ENCODE peak calls at places on chromosomes 4 and X, in seven cellular contexts. W, J, H, F, Q, L and T are unnamed samples.

GRCh38 chrX:69093960-69094935 is 71.0 kb downstream of the PJA1 start:
- DNase-seq in W (peak), J (peak), H (peak), F (no peak), Q (peak), L (peak), T (peak)

GRCh38 chr4:109729563-109730293 is at the start of gene PLA2G12A:
- DNase-seq in W (peak), J (peak), H (peak), F (peak), Q (peak), L (peak), T (peak)

GRCh38 chr4:81472249-81473085 is 760 bp upstream of the RASGEF1B start:
- DNase-seq in W (peak), J (no peak), H (peak), F (no peak), Q (peak), L (peak), T (peak)

GRCh38 chr4:15562114-15562513 is 92.4 kb downstream of the CC2D2A start:
- DNase-seq in W (no peak), J (peak), H (no peak), F (no peak), Q (no peak), L (no peak), T (no peak)

GRCh38 chrX:39125834-39126233 is 324.6 kb downstream of the MID1IP1 start:
- DNase-seq in W (no peak), J (no peak), H (no peak), F (no peak), Q (no peak), L (no peak), T (no peak)

GRCh38 chr4:108794136-108794535 is 31.3 kb upstream of the ETNPPL start:
- DNase-seq in W (no peak), J (peak), H (no peak), F (no peak), Q (peak), L (peak), T (no peak)

GRCh38 chr4:649751-650310 is 24.2 kb downstream of the ATP5ME start:
- DNase-seq in W (no peak), J (no peak), H (no peak), F (no peak), Q (no peak), L (no peak), T (no peak)

GRCh38 chr4:74217365-74217764 is 59.4 kb downstream of the MTHFD2L start:
- DNase-seq in W (no peak), J (peak), H (no peak), F (no peak), Q (no peak), L (peak), T (no peak)

GRCh38 chrX:12965390-12965940 is 9.4 kb upstream of the TMSB4X start:
- DNase-seq in W (no peak), J (no peak), H (no peak), F (no peak), Q (no peak), L (no peak), T (no peak)

GRCh38 chr4:136495076-136495475 is 1037.2 kb downstream of the PCDH18 start:
- DNase-seq in W (no peak), J (no peak), H (no peak), F (no peak), Q (no peak), L (no peak), T (no peak)

GRCh38 chr4:151004222-151004621 is 10.9 kb downstream of the LRBA start:
- DNase-seq in W (no peak), J (peak), H (no peak), F (no peak), Q (no peak), L (peak), T (no peak)

GRCh38 chrX:40391662-40392061 is 189.1 kb upstream of the ATP6AP2 start:
- DNase-seq in W (no peak), J (no peak), H (no peak), F (no peak), Q (no peak), L (no peak), T (no peak)

GRCh38 chrX:40383969-40384368 is 196.8 kb upstream of the ATP6AP2 start:
- DNase-seq in W (no peak), J (no peak), H (no peak), F (no peak), Q (no peak), L (no peak), T (no peak)

GRCh38 chrX:40392599-40392998 is 188.2 kb upstream of the ATP6AP2 start:
- DNase-seq in W (peak), J (no peak), H (no peak), F (no peak), Q (no peak), L (no peak), T (no peak)

GRCh38 chrX:40389555-40389954 is 191.2 kb upstream of the ATP6AP2 start:
- DNase-seq in W (no peak), J (no peak), H (no peak), F (no peak), Q (no peak), L (no peak), T (no peak)

DNA sequence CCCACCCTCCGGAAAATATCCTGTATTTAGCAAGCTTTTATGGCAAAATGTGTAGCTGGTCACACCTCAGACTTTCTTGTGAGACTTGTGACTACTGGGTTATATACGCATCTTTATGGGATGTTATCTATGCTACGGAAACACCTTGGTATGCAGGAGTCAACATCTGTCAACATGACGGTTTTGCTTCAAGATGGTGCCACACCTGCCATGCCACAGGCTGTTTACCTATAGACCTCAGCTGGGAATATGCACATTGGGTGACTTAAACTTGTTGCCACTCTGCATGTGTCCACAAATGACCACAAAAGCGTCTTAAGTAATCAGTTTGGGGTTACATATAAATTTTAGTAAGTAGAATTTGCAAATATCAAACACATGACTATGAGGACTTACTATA is 192.3 kb upstream of the ATP6AP2 start:
- DNase-seq in W (no peak), J (no peak), H (no peak), F (no peak), Q (no peak), L (no peak), T (no peak)
- H2BK120ac ChIP-seq in W (no peak), J (no peak), H (no peak), F (no peak), Q (no peak), L (no peak), T (no peak)

GRCh38 chrX:132958086-132958703 is at the start of gene HS6ST2:
- DNase-seq in W (peak), J (no peak), H (peak), F (no peak), Q (no peak), L (peak), T (peak)
- H2BK120ac ChIP-seq in W (peak), J (no peak), H (no peak), F (no peak), Q (no peak), L (no peak), T (peak)

DNA sequence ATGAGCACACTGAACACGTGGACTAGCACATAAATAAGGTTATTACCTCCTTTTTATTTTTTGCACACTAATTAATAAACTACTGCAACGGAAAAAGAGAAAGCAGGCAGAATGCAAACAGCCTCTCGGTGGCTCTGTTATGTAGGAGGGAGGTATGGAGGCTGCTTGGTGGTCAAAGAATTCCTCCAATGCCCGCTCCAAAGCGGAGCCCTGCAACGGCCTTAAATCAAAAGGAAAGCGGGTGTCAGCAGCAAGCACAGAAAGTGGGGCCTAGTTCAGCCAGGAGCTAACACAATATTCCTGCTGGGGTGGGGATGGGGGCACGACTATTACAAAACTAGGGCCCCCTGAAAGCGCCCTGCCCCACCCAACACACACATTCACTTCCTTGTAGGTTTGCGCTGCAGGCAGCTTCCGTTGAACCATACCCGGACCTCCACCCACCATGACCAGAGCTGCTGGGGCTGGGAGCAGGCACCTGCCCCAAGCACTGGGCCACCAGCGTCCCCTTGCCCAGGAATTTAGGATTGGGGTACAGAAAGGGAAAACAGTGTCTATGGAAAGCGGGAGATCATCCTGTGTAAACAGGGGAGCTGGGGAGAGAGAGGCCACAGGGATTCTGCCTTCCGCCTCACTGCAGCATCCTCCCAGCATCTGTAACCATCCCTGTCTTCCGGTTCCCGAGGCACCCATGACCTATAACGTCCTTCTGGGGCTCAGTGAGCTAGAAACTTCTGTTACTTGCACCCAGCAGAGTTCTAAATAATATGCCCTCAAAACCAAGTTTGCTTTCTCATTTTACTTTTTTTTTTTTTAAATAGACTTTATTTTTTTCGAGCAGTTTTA is 57.1 kb upstream of the DDX3X start:
- DNase-seq in W (no peak), J (no peak), H (peak), F (no peak), Q (no peak), L (no peak), T (no peak)
- H2BK120ac ChIP-seq in W (no peak), J (peak), H (no peak), F (no peak), Q (no peak), L (peak), T (no peak)

GRCh38 chr4:180937083-180937482 is 1306.1 kb upstream of the TENM3 start:
- DNase-seq in W (no peak), J (peak), H (no peak), F (no peak), Q (no peak), L (no peak), T (no peak)
- H2BK120ac ChIP-seq in W (no peak), J (no peak), H (no peak), F (no peak), Q (no peak), L (no peak), T (no peak)

DNA sequence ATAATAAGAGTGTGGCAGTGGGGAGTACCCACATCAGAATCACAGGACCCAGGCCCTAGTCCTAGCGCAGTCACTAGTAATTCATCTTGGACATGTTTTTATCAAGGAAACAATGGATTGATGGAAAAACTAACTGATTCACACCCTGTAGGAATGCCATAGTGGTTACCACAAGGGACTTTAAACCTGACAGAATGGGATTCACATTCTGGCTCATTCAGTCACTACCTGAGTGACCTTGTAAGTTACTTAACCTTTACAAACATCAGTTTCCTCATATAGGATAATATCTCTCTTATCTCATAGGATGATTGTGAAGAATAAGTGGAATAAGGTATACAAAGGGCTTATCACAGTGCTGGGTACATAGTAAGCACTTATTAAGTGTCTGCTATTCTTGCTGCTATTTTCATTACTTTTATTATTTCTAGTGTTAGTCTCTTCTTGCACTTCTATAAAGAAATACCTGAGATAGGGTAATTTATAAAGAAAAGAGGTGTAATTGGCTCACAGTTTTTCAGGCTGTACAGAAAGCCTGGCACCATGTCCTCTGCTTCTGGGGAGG is 247.5 kb upstream of the KLF3 start:
- DNase-seq in W (no peak), J (no peak), H (no peak), F (no peak), Q (no peak), L (no peak), T (no peak)
- H2BK120ac ChIP-seq in W (no peak), J (no peak), H (no peak), F (no peak), Q (no peak), L (no peak), T (no peak)

GRCh38 chr4:105191621-105192210 is 45.0 kb downstream of the TET2 start:
- DNase-seq in W (no peak), J (peak), H (no peak), F (no peak), Q (no peak), L (peak), T (no peak)
- H2BK120ac ChIP-seq in W (no peak), J (peak), H (no peak), F (no peak), Q (no peak), L (no peak), T (no peak)

DNA sequence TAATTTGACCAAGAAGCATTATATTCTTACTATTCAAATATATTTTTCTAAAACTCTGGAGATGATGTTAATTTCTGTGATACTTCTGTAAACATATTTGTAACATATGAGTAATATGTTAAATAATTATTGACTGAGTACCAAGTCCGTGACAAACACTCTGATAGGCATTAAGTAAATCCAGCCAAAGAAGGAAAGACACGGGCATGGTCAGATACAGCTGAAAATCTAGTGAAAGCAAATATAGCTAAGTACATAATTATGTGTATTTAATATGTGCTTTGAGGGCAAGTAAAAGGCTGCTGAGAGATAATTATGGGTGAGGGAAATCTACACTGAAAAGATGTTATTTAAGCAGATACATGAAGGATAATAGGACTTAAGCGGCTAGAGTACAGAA is 1263.6 kb upstream of the ADGRL3 start:
- DNase-seq in W (no peak), J (no peak), H (no peak), F (no peak), Q (no peak), L (no peak), T (no peak)
- H2BK120ac ChIP-seq in W (no peak), J (no peak), H (no peak), F (no peak), Q (no peak), L (no peak), T (no peak)